ENCODE peak calls at places on chromosomes 6 and 20, in eight cellular contexts. X, T, K, F, H, N, J and S are unnamed samples. For H3K4me1, the result is how much of the 10 kb centered on the place peaks cover.

GRCh38 chr6:155219858-155220301 is 43.9 kb upstream of the CLDN20 start:
- DNase-seq in X (no peak), T (no peak), K (no peak), F (no peak), H (no peak), N (no peak), J (no peak), S (no peak)

GRCh38 chr6:167493961-167494697 is 169.2 kb downstream of the TTLL2 start:
- DNase-seq in X (no peak), T (no peak), K (no peak), F (peak), H (peak), N (no peak), J (peak), S (no peak)

GRCh38 chr6:118618676-118619377 is 32.6 kb downstream of the CEP85L start:
- DNase-seq in X (peak), T (peak), K (peak), F (peak), H (peak), N (peak), J (peak), S (no peak)

GRCh38 chr20:35174458-35175216 is 2.8 kb downstream of the PROCR start:
- DNase-seq in X (no peak), T (peak), K (peak), F (peak), H (peak), N (no peak), J (no peak), S (no peak)

GRCh38 chr6:89978749-89979145 is 84.5 kb downstream of the GJA10 start:
- DNase-seq in X (no peak), T (no peak), K (no peak), F (no peak), H (no peak), N (no peak), J (no peak), S (no peak)

GRCh38 chr6:33126101-33126714 is 50.4 kb downstream of the HLA-DPB1 start:
- DNase-seq in X (peak), T (peak), K (peak), F (peak), H (peak), N (peak), J (peak), S (peak)

GRCh38 chr6:87407531-87407895 is 259 bp upstream of the CFAP206 start:
- DNase-seq in X (peak), T (peak), K (no peak), F (no peak), H (no peak), N (peak), J (peak), S (no peak)

GRCh38 chr6:15274696-15275387 is 29.0 kb downstream of the JARID2 start:
- DNase-seq in X (no peak), T (no peak), K (no peak), F (no peak), H (no peak), N (no peak), J (peak), S (no peak)

GRCh38 chr6:25088513-25088912 is 152.8 kb upstream of the RIPOR2 start:
- DNase-seq in X (no peak), T (peak), K (no peak), F (no peak), H (no peak), N (no peak), J (peak), S (no peak)

GRCh38 chr6:152746172-152746553 is 4.4 kb upstream of the VIP start:
- DNase-seq in X (peak), T (peak), K (no peak), F (no peak), H (no peak), N (no peak), J (peak), S (no peak)

GRCh38 chr6:57158658-57159057 is 13.5 kb upstream of the BAG2 start:
- DNase-seq in X (peak), T (peak), K (no peak), F (no peak), H (no peak), N (no peak), J (no peak), S (no peak)

GRCh38 chr20:62816031-62816878 is 595 bp upstream of the COL9A3 start:
- DNase-seq in X (no peak), T (peak), K (no peak), F (no peak), H (no peak), N (no peak), J (no peak), S (no peak)

GRCh38 chr6:55009114-55009513 is 162.5 kb downstream of the FAM83B start:
- DNase-seq in X (no peak), T (no peak), K (no peak), F (no peak), H (no peak), N (no peak), J (no peak), S (no peak)

GRCh38 chr6:36129889-36130671 is at the start of gene MAPK13:
- DNase-seq in X (peak), T (peak), K (no peak), F (no peak), H (no peak), N (no peak), J (peak), S (no peak)

GRCh38 chr6:83853178-83853967 is at the start of gene RIPPLY2:
- DNase-seq in X (no peak), T (peak), K (no peak), F (peak), H (peak), N (no peak), J (peak), S (no peak)

GRCh38 chr20:31593221-31594001 is 11.7 kb upstream of the ID1 start:
- DNase-seq in X (peak), T (peak), K (peak), F (peak), H (no peak), N (no peak), J (peak), S (no peak)

GRCh38 chr20:4195499-4195898 is 180.1 kb upstream of the RNF24 start:
- DNase-seq in X (peak), T (peak), K (no peak), F (no peak), H (no peak), N (no peak), J (peak), S (no peak)

GRCh38 chr20:32072168-32072721 is 20.2 kb downstream of the HCK start:
- DNase-seq in X (no peak), T (no peak), K (no peak), F (no peak), H (no peak), N (no peak), J (no peak), S (no peak)

GRCh38 chr6:16514249-16514648 is 247.0 kb downstream of the ATXN1 start:
- DNase-seq in X (peak), T (peak), K (no peak), F (no peak), H (no peak), N (no peak), J (peak), S (no peak)

GRCh38 chr6:133724726-133725125 is 164.2 kb upstream of the TCF21 start:
- DNase-seq in X (peak), T (peak), K (no peak), F (no peak), H (no peak), N (no peak), J (peak), S (no peak)

GRCh38 chr6:166221636-166222035 is 54.0 kb upstream of the TBXT start:
- DNase-seq in X (no peak), T (no peak), K (peak), F (no peak), H (no peak), N (no peak), J (no peak), S (no peak)

GRCh38 chr20:11791316-11792228 is 126.1 kb upstream of the BTBD3 start:
- DNase-seq in X (peak), T (no peak), K (no peak), F (no peak), H (no peak), N (no peak), J (no peak), S (no peak)

GRCh38 chr6:90351696-90352095 is 55.1 kb upstream of the BACH2 start:
- DNase-seq in X (no peak), T (peak), K (no peak), F (no peak), H (no peak), N (no peak), J (peak), S (no peak)

GRCh38 chr6:39357998-39358686 is 35.6 kb upstream of the KCNK16 start:
- DNase-seq in X (peak), T (peak), K (no peak), F (no peak), H (no peak), N (no peak), J (peak), S (no peak)

GRCh38 chr20:17357238-17357637 is 130.4 kb downstream of the PCSK2 start:
- DNase-seq in X (no peak), T (no peak), K (no peak), F (no peak), H (no peak), N (no peak), J (no peak), S (no peak)

GRCh38 chr6:11802886-11803595 is 24.4 kb upstream of the ADTRP start:
- DNase-seq in X (no peak), T (no peak), K (no peak), F (no peak), H (no peak), N (no peak), J (no peak), S (no peak)

GRCh38 chr20:34220581-34220980 is 20.6 kb upstream of the ASIP start:
- DNase-seq in X (peak), T (peak), K (no peak), F (no peak), H (no peak), N (no peak), J (peak), S (no peak)

GRCh38 chr6:56683882-56684281 is 41.2 kb upstream of the DST start:
- DNase-seq in X (peak), T (peak), K (no peak), F (no peak), H (no peak), N (no peak), J (peak), S (peak)

GRCh38 chr20:4603724-4604123 is 118.0 kb upstream of the PRND start:
- DNase-seq in X (peak), T (no peak), K (no peak), F (no peak), H (no peak), N (no peak), J (no peak), S (no peak)

GRCh38 chr20:47949230-47949629 is 163.9 kb upstream of the SULF2 start:
- DNase-seq in X (peak), T (no peak), K (no peak), F (no peak), H (no peak), N (no peak), J (no peak), S (no peak)

GRCh38 chr20:19757487-19757972 is 528 bp upstream of the RIN2 start:
- DNase-seq in X (peak), T (peak), K (no peak), F (peak), H (peak), N (no peak), J (peak), S (peak)

GRCh38 chr20:35116258-35116657 is 23.7 kb upstream of the TRPC4AP start:
- DNase-seq in X (no peak), T (no peak), K (no peak), F (no peak), H (no peak), N (no peak), J (no peak), S (peak)

GRCh38 chr6:20811112-20811746 is 277.0 kb downstream of the CDKAL1 start:
- DNase-seq in X (peak), T (peak), K (no peak), F (no peak), H (no peak), N (no peak), J (peak), S (no peak)

GRCh38 chr6:139308936-139309603 is 17.3 kb upstream of the TXLNB start:
- DNase-seq in X (peak), T (peak), K (no peak), F (no peak), H (no peak), N (no peak), J (peak), S (no peak)

GRCh38 chr6:53960311-53960710 is 150.9 kb upstream of the MLIP start:
- DNase-seq in X (peak), T (peak), K (no peak), F (no peak), H (no peak), N (no peak), J (peak), S (no peak)

GRCh38 chr6:87697581-87698552 is 4.2 kb downstream of the AKIRIN2 start:
- DNase-seq in X (no peak), T (peak), K (no peak), F (no peak), H (no peak), N (no peak), J (peak), S (no peak)

GRCh38 chr6:54085526-54085925 is 25.7 kb upstream of the MLIP start:
- DNase-seq in X (no peak), T (peak), K (no peak), F (no peak), H (no peak), N (no peak), J (no peak), S (no peak)

GRCh38 chr20:2101057-2101934 is at the start of gene STK35:
- DNase-seq in X (peak), T (no peak), K (peak), F (no peak), H (peak), N (no peak), J (no peak), S (no peak)

GRCh38 chr6:124949706-124950105 is 12.5 kb upstream of the RNF217 start:
- DNase-seq in X (no peak), T (no peak), K (no peak), F (no peak), H (no peak), N (no peak), J (no peak), S (no peak)

GRCh38 chr6:74991573-74992332 is 214.1 kb downstream of the COL12A1 start:
- DNase-seq in X (peak), T (peak), K (no peak), F (no peak), H (no peak), N (no peak), J (peak), S (no peak)

GRCh38 chr20:61355096-61355495 is 103.0 kb downstream of the CDH4 start:
- DNase-seq in X (no peak), T (no peak), K (no peak), F (no peak), H (no peak), N (no peak), J (no peak), S (no peak)
- H3K4me3 ChIP-seq in X (no peak), T (no peak), K (no peak), F (no peak), H (no peak), N (no peak), J (no peak), S (no peak)

GRCh38 chr6:30793521-30794194 is 49.3 kb upstream of the IER3 start:
- DNase-seq in X (peak), T (peak), K (peak), F (no peak), H (no peak), N (no peak), J (peak), S (no peak)

GRCh38 chr6:30799210-30799609 is 54.9 kb upstream of the IER3 start:
- DNase-seq in X (no peak), T (no peak), K (no peak), F (no peak), H (no peak), N (no peak), J (no peak), S (no peak)

GRCh38 chr6:30798501-30798900 is 54.2 kb upstream of the IER3 start:
- DNase-seq in X (no peak), T (no peak), K (no peak), F (no peak), H (no peak), N (no peak), J (no peak), S (no peak)

GRCh38 chr6:30790734-30791383 is 46.5 kb upstream of the IER3 start:
- DNase-seq in X (no peak), T (no peak), K (no peak), F (no peak), H (no peak), N (no peak), J (no peak), S (no peak)

GRCh38 chr6:30795549-30796293 is 51.4 kb upstream of the IER3 start:
- DNase-seq in X (no peak), T (no peak), K (no peak), F (no peak), H (no peak), N (no peak), J (no peak), S (no peak)
- H3K4me1 ChIP-seq in X (under half), T (under half), K (under half), F (under half), H (under half), N (under half), J (under half), S (under half)

GRCh38 chr6:27544612-27545260 is 71.8 kb upstream of the ZNF184 start:
- DNase-seq in X (no peak), T (peak), K (no peak), F (no peak), H (no peak), N (no peak), J (no peak), S (no peak)
- H3K4me3 ChIP-seq in X (no peak), T (peak), K (no peak), F (peak), H (no peak), N (no peak), J (peak), S (peak)

GRCh38 chr6:44540881-44541280 is 153.4 kb downstream of the CDC5L start:
- DNase-seq in X (no peak), T (no peak), K (no peak), F (no peak), H (no peak), N (no peak), J (no peak), S (peak)
- H3K4me1 ChIP-seq in X (under half), T (under half), K (under half), F (under half), H (under half), N (under half), J (under half), S (under half)

DNA sequence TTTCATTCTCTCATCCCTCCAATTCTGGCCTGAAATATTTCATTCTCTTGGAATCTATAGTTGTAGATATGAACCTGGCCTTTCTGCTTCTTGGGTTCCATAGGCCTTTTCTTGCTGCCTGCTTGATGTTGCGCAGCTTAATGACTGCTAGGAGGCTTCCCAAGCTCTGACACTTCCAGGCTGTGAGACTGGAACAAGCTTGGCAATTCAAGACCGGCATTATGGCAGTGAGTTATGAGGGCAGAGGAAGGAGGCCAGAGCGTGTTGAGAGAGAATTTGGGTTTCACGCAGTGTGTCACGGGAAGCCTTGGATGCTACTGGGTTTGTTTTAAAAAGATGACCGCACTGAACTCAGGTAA is 948 bp upstream of the DNAJC5 start:
- DNase-seq in X (peak), T (peak), K (no peak), F (no peak), H (no peak), N (no peak), J (no peak), S (no peak)
- H3K4me3 ChIP-seq in X (peak), T (peak), K (no peak), F (peak), H (no peak), N (no peak), J (peak), S (peak)

GRCh38 chr20:37807491-37807890 is 95.4 kb upstream of the VSTM2L start:
- DNase-seq in X (no peak), T (no peak), K (no peak), F (no peak), H (no peak), N (no peak), J (no peak), S (no peak)

GRCh38 chr20:37808752-37809070 is 94.2 kb upstream of the VSTM2L start:
- DNase-seq in X (no peak), T (no peak), K (no peak), F (no peak), H (no peak), N (no peak), J (no peak), S (no peak)

GRCh38 chr20:37810027-37810426 is 92.9 kb upstream of the VSTM2L start:
- DNase-seq in X (no peak), T (no peak), K (no peak), F (no peak), H (no peak), N (no peak), J (no peak), S (no peak)

GRCh38 chr20:37804584-37805566 is 98.1 kb upstream of the VSTM2L start:
- DNase-seq in X (no peak), T (no peak), K (no peak), F (peak), H (no peak), N (no peak), J (no peak), S (no peak)

DNA sequence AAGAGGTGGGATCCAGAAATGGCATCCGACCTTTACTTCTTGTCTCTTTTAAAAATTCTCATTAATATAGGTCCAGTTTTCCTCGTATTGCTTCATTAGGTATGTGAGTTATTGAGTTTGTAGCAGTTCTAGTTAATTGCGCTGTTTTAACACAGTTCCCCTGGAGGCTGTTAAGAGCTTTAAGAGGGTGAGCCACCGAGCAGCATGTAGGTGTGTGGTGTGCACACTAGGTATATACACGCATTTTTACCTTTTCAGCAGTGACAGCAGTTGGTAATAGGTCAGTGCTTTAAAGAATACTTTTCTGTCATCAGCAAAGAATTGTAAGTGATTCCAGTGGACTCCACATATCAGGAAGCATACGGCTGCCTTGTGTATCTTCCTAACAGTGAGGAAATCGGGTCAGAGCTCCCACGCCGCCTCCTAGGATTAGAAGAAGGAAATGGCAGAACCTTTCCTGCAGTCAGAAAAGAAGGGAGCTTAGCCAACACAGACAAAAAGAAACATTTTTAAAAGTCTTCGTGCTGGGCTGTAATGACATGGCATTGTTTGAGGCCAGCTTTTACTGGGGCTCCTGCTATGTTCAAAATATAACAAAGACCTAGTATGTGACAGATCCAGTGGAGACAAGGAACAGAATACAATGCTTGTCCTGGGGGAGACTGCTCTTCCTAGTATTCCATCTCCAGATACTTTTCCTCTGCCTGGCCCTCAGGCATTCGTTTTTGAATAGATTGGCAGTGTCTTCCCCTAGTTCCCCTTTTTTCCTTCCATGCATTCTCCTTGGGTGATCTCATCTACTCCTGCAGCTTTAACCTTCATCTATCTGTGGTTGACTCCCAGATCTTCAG is 94.8 kb upstream of the VSTM2L start:
- DNase-seq in X (no peak), T (no peak), K (no peak), F (peak), H (no peak), N (no peak), J (no peak), S (no peak)
- H3K4me1 ChIP-seq in X (under half), T (under half), K (under half), F (under half), H (under half), N (under half), J (under half), S (under half)

GRCh38 chr6:159169557-159170332 is 545 bp downstream of the FNDC1 start:
- DNase-seq in X (no peak), T (peak), K (no peak), F (peak), H (peak), N (no peak), J (peak), S (peak)
- H3K4me3 ChIP-seq in X (no peak), T (peak), K (no peak), F (peak), H (peak), N (no peak), J (peak), S (peak)